ENCODE peak calls at places on chromosome 5, in seven cellular contexts. B is left ventricle myocardium inferior; Q is GM20000; L is activated naive CD4-positive, alpha-beta T cell treated with anti-CD3 and anti-CD28 coated beads, Interleukin-2, amount 10 ng/mL, durations not matched to agents 7 days and 5 days; W is central memory CD4-positive, alpha-beta T cell; A is head of caudate nucleus; I is HT-29. H is an unnamed sample.

GRCh38 chr5:94375801-94376200 is 242.6 kb downstream of the KIAA0825 start:
- DNase-seq in B (no peak), W (no peak), I (no peak), L (no peak), Q (no peak), A (no peak), H (no peak)

GRCh38 chr5:77426670-77427069 is 65.4 kb downstream of the WDR41 start:
- DNase-seq in L (no peak), Q (no peak), A (no peak), W (no peak), I (no peak), B (no peak), H (no peak)

GRCh38 chr5:40717281-40717680 is 37.6 kb downstream of the PTGER4 start:
- DNase-seq in A (no peak), Q (no peak), B (no peak), W (no peak), I (no peak), L (no peak), H (no peak)

GRCh38 chr5:178145965-178146820 is 7.5 kb downstream of the NHP2 start:
- DNase-seq in Q (peak; percentile 79), B (peak; percentile 39), W (peak; percentile 65), I (peak; percentile 84), A (peak; percentile 47), L (peak; percentile 85), H (no peak)

GRCh38 chr5:37495210-37495609 is 116.1 kb downstream of the WDR70 start:
- DNase-seq in B (no peak), I (peak; percentile 34), A (no peak), W (no peak), L (no peak), Q (no peak), H (peak; percentile 25)

GRCh38 chr5:81838307-81838906 is 87.5 kb upstream of the SSBP2 start:
- DNase-seq in L (peak; percentile 49), I (peak; percentile 47), B (no peak), Q (no peak), W (peak; percentile 31), A (peak; percentile 24), H (no peak)

GRCh38 chr5:17302590-17302989 is 85.2 kb downstream of the BASP1 start:
- DNase-seq in A (no peak), Q (no peak), B (no peak), I (no peak), W (no peak), L (no peak), H (no peak)

GRCh38 chr5:78624992-78625391 is 23.6 kb downstream of the LHFPL2 start:
- DNase-seq in A (no peak), I (no peak), Q (no peak), W (no peak), B (no peak), L (no peak), H (no peak)

GRCh38 chr5:174910245-174910737 is 185.9 kb downstream of the MSX2 start:
- DNase-seq in B (peak; percentile 61), W (peak; percentile 12), L (peak; percentile 68), Q (peak; percentile 79), A (peak; percentile 85), I (peak; percentile 77), H (peak; percentile 7)

GRCh38 chr5:150118561-150119229 is 32.3 kb upstream of the CSF1R start:
- DNase-seq in I (no peak), W (no peak), L (peak; percentile 8), A (peak; percentile 8), B (no peak), Q (no peak), H (no peak)

GRCh38 chr5:153445875-153446567 is 44.4 kb upstream of the GRIA1 start:
- DNase-seq in A (peak; percentile 52), B (no peak), W (no peak), L (no peak), Q (no peak), I (no peak), H (no peak)

GRCh38 chr5:91027316-91027937 is 355.7 kb downstream of the ARRDC3 start:
- DNase-seq in I (no peak), L (no peak), A (no peak), Q (no peak), B (no peak), W (no peak), H (no peak)

GRCh38 chr5:40226906-40227305 is 452.8 kb upstream of the PTGER4 start:
- DNase-seq in Q (no peak), W (no peak), L (no peak), I (no peak), B (no peak), A (no peak), H (no peak)

GRCh38 chr5:10307206-10308148 is at the start of gene CMBL:
- DNase-seq in L (peak; percentile 41), Q (peak; percentile 67), A (peak; percentile 64), I (peak; percentile 75), B (peak; percentile 62), W (no peak), H (no peak)

GRCh38 chr5:101393795-101394450 is 490.8 kb upstream of the ST8SIA4 start:
- DNase-seq in L (no peak), Q (no peak), I (no peak), B (no peak), W (no peak), A (no peak), H (no peak)

GRCh38 chr5:123530728-123531127 is 18.8 kb downstream of the CSNK1G3 start:
- DNase-seq in I (no peak), Q (no peak), W (no peak), A (no peak), B (no peak), L (no peak), H (no peak)

GRCh38 chr5:54619732-54620582 is 102.4 kb downstream of the SNX18 start:
- DNase-seq in Q (no peak), W (no peak), I (no peak), A (no peak), L (no peak), B (no peak), H (no peak)